ENCODE peak calls at places on chromosome 20, in nine cellular contexts. B, C, U, X, W, J, N, D and E are unnamed samples.

GRCh38 chr20:48451401-48451800 is 376.4 kb downstream of the PREX1 start:
- DNase-seq in B (no peak), C (no peak), U (no peak), X (no peak), W (no peak), J (no peak), N (no peak), D (no peak), E (no peak)

GRCh38 chr20:58019850-58020625 is 208.4 kb downstream of the ANKRD60 start:
- DNase-seq in B (no peak), C (no peak), U (no peak), X (no peak), W (no peak), J (no peak), N (no peak), D (no peak), E (no peak)

GRCh38 chr20:4987130-4987529 is 14.2 kb downstream of the SLC23A2 start:
- DNase-seq in B (no peak), C (no peak), U (no peak), X (no peak), W (no peak), J (no peak), N (no peak), D (no peak), E (no peak)

GRCh38 chr20:22333885-22334545 is 250.4 kb downstream of the FOXA2 start:
- DNase-seq in B (peak; percentile 17), C (peak; percentile 32), U (no peak), X (peak; percentile 75), W (peak; percentile 11), J (no peak), N (no peak), D (peak; percentile 54), E (no peak)

GRCh38 chr20:12201289-12201991 is 283.7 kb downstream of the BTBD3 start:
- DNase-seq in B (no peak), C (no peak), U (no peak), X (no peak), W (no peak), J (no peak), N (no peak), D (no peak), E (no peak)

GRCh38 chr20:10171864-10172751 is 46.5 kb upstream of the SNAP25 start:
- DNase-seq in B (peak; percentile 20), C (peak; percentile 16), U (no peak), X (peak; percentile 86), W (peak; percentile 35), J (peak; percentile 62), N (no peak), D (peak; percentile 45), E (peak; percentile 2)

GRCh38 chr20:39132511-39132910 is 170.4 kb downstream of the DHX35 start:
- DNase-seq in B (no peak), C (no peak), U (no peak), X (no peak), W (no peak), J (no peak), N (no peak), D (no peak), E (no peak)

GRCh38 chr20:47368301-47368700 is 11.8 kb upstream of the ZMYND8 start:
- DNase-seq in B (no peak), C (no peak), U (no peak), X (no peak), W (no peak), J (no peak), N (no peak), D (no peak), E (no peak)

GRCh38 chr20:560680-561079 is 17.1 kb upstream of the CSNK2A1 start:
- DNase-seq in B (no peak), C (no peak), U (no peak), X (no peak), W (no peak), J (no peak), N (no peak), D (no peak), E (no peak)

GRCh38 chr20:50062006-50062838 is 50.7 kb downstream of the UBE2V1 start:
- DNase-seq in B (no peak), C (no peak), U (no peak), X (no peak), W (no peak), J (no peak), N (no peak), D (no peak), E (no peak)

GRCh38 chr20:18323705-18324104 is 35.4 kb downstream of the ZNF133 start:
- DNase-seq in B (no peak), C (no peak), U (no peak), X (no peak), W (no peak), J (no peak), N (no peak), D (no peak), E (no peak)

GRCh38 chr20:22303523-22303922 is 280.8 kb downstream of the FOXA2 start:
- DNase-seq in B (no peak), C (no peak), U (no peak), X (no peak), W (no peak), J (no peak), N (no peak), D (no peak), E (no peak)

GRCh38 chr20:59718071-59718470 is 113.7 kb downstream of the PHACTR3 start:
- DNase-seq in B (no peak), C (no peak), U (no peak), X (no peak), W (no peak), J (no peak), N (no peak), D (no peak), E (no peak)

GRCh38 chr20:63507083-63507743 is 8.3 kb upstream of the EEF1A2 start:
- DNase-seq in B (no peak), C (no peak), U (no peak), X (no peak), W (no peak), J (no peak), N (no peak), D (no peak), E (no peak)

GRCh38 chr20:54098044-54098443 is 27.6 kb upstream of the BCAS1 start:
- DNase-seq in B (no peak), C (no peak), U (no peak), X (no peak), W (no peak), J (no peak), N (no peak), D (no peak), E (no peak)

GRCh38 chr20:10864076-10864672 is 190.4 kb upstream of the JAG1 start:
- DNase-seq in B (no peak), C (no peak), U (no peak), X (no peak), W (no peak), J (no peak), N (no peak), D (no peak), E (no peak)

GRCh38 chr20:61535536-61535935 is 283.5 kb downstream of the CDH4 start:
- DNase-seq in B (no peak), C (no peak), U (no peak), X (no peak), W (no peak), J (no peak), N (no peak), D (no peak), E (no peak)